ENCODE peak calls at places on chromosomes 3 and 15, in eight cellular contexts. One of them, this sample, is unnamed.

GRCh38 chr15:62612183-62612733 is 430.3 kb upstream of the TPM1 start:
- DNase-seq in cardiac muscle cell: no peak
- DNase-seq in stimulated activated CD4-positive, alpha-beta T cell treated with anti-CD3 and anti-CD28 coated beads, TNF-alpha, amount 100 ng/mL, for 4 hours: no peak
- DNase-seq in amniotic stem cell: no peak
- DNase-seq in NCI-H1105 treated with DMSO at 0.1 percent for 48 hours: no peak
- DNase-seq in activated T-cell treated with anti-CD3 and anti-CD28 coated beads for 4 hours: no peak
- DNase-seq in NAMALWA: no peak
- DNase-seq in left ventricle myocardium superior: no peak
- DNase-seq in this sample: no peak

GRCh38 chr3:146589899-146590508 is 15.1 kb downstream of the PLSCR5 start:
- DNase-seq in cardiac muscle cell: peak
- DNase-seq in stimulated activated CD4-positive, alpha-beta T cell treated with anti-CD3 and anti-CD28 coated beads, TNF-alpha, amount 100 ng/mL, for 4 hours: no peak
- DNase-seq in amniotic stem cell: peak
- DNase-seq in NCI-H1105 treated with DMSO at 0.1 percent for 48 hours: peak
- DNase-seq in activated T-cell treated with anti-CD3 and anti-CD28 coated beads for 4 hours: no peak
- DNase-seq in NAMALWA: peak
- DNase-seq in left ventricle myocardium superior: no peak
- DNase-seq in this sample: peak

GRCh38 chr3:112774293-112774926 is 72.3 kb downstream of the CD200R1L start:
- DNase-seq in cardiac muscle cell: no peak
- DNase-seq in stimulated activated CD4-positive, alpha-beta T cell treated with anti-CD3 and anti-CD28 coated beads, TNF-alpha, amount 100 ng/mL, for 4 hours: no peak
- DNase-seq in amniotic stem cell: no peak
- DNase-seq in NCI-H1105 treated with DMSO at 0.1 percent for 48 hours: no peak
- DNase-seq in activated T-cell treated with anti-CD3 and anti-CD28 coated beads for 4 hours: no peak
- DNase-seq in NAMALWA: no peak
- DNase-seq in left ventricle myocardium superior: no peak
- DNase-seq in this sample: peak

GRCh38 chr3:159366476-159366875 is 564.6 kb downstream of the MFSD1 start:
- DNase-seq in cardiac muscle cell: no peak
- DNase-seq in stimulated activated CD4-positive, alpha-beta T cell treated with anti-CD3 and anti-CD28 coated beads, TNF-alpha, amount 100 ng/mL, for 4 hours: no peak
- DNase-seq in amniotic stem cell: no peak
- DNase-seq in NCI-H1105 treated with DMSO at 0.1 percent for 48 hours: no peak
- DNase-seq in activated T-cell treated with anti-CD3 and anti-CD28 coated beads for 4 hours: no peak
- DNase-seq in NAMALWA: no peak
- DNase-seq in left ventricle myocardium superior: no peak
- DNase-seq in this sample: no peak

GRCh38 chr15:97791824-97792792 is 168.4 kb upstream of the ARRDC4 start:
- DNase-seq in cardiac muscle cell: no peak
- DNase-seq in stimulated activated CD4-positive, alpha-beta T cell treated with anti-CD3 and anti-CD28 coated beads, TNF-alpha, amount 100 ng/mL, for 4 hours: no peak
- DNase-seq in amniotic stem cell: no peak
- DNase-seq in NCI-H1105 treated with DMSO at 0.1 percent for 48 hours: no peak
- DNase-seq in activated T-cell treated with anti-CD3 and anti-CD28 coated beads for 4 hours: no peak
- DNase-seq in NAMALWA: no peak
- DNase-seq in left ventricle myocardium superior: no peak
- DNase-seq in this sample: no peak

GRCh38 chr3:134311265-134311664 is 60.6 kb upstream of the RYK start:
- DNase-seq in cardiac muscle cell: no peak
- DNase-seq in stimulated activated CD4-positive, alpha-beta T cell treated with anti-CD3 and anti-CD28 coated beads, TNF-alpha, amount 100 ng/mL, for 4 hours: no peak
- DNase-seq in amniotic stem cell: peak
- DNase-seq in NCI-H1105 treated with DMSO at 0.1 percent for 48 hours: no peak
- DNase-seq in activated T-cell treated with anti-CD3 and anti-CD28 coated beads for 4 hours: no peak
- DNase-seq in NAMALWA: no peak
- DNase-seq in left ventricle myocardium superior: no peak
- DNase-seq in this sample: no peak

GRCh38 chr3:141291610-141292345 is 60.2 kb downstream of the PXYLP1 start:
- DNase-seq in cardiac muscle cell: peak
- DNase-seq in stimulated activated CD4-positive, alpha-beta T cell treated with anti-CD3 and anti-CD28 coated beads, TNF-alpha, amount 100 ng/mL, for 4 hours: no peak
- DNase-seq in amniotic stem cell: no peak
- DNase-seq in NCI-H1105 treated with DMSO at 0.1 percent for 48 hours: no peak
- DNase-seq in activated T-cell treated with anti-CD3 and anti-CD28 coated beads for 4 hours: no peak
- DNase-seq in NAMALWA: no peak
- DNase-seq in left ventricle myocardium superior: no peak
- DNase-seq in this sample: no peak

GRCh38 chr3:130699765-130700164 is 46.9 kb downstream of the PIK3R4 start:
- DNase-seq in cardiac muscle cell: peak
- DNase-seq in stimulated activated CD4-positive, alpha-beta T cell treated with anti-CD3 and anti-CD28 coated beads, TNF-alpha, amount 100 ng/mL, for 4 hours: no peak
- DNase-seq in amniotic stem cell: no peak
- DNase-seq in NCI-H1105 treated with DMSO at 0.1 percent for 48 hours: peak
- DNase-seq in activated T-cell treated with anti-CD3 and anti-CD28 coated beads for 4 hours: no peak
- DNase-seq in NAMALWA: peak
- DNase-seq in left ventricle myocardium superior: no peak
- DNase-seq in this sample: no peak

GRCh38 chr3:157921271-157921670 is 184.9 kb downstream of the SHOX2 start:
- DNase-seq in cardiac muscle cell: no peak
- DNase-seq in stimulated activated CD4-positive, alpha-beta T cell treated with anti-CD3 and anti-CD28 coated beads, TNF-alpha, amount 100 ng/mL, for 4 hours: no peak
- DNase-seq in amniotic stem cell: no peak
- DNase-seq in NCI-H1105 treated with DMSO at 0.1 percent for 48 hours: no peak
- DNase-seq in activated T-cell treated with anti-CD3 and anti-CD28 coated beads for 4 hours: no peak
- DNase-seq in NAMALWA: no peak
- DNase-seq in left ventricle myocardium superior: no peak
- DNase-seq in this sample: no peak

GRCh38 chr15:80970018-80970657 is 19.5 kb downstream of the MESD start:
- DNase-seq in cardiac muscle cell: peak
- DNase-seq in stimulated activated CD4-positive, alpha-beta T cell treated with anti-CD3 and anti-CD28 coated beads, TNF-alpha, amount 100 ng/mL, for 4 hours: peak
- DNase-seq in amniotic stem cell: no peak
- DNase-seq in NCI-H1105 treated with DMSO at 0.1 percent for 48 hours: peak
- DNase-seq in activated T-cell treated with anti-CD3 and anti-CD28 coated beads for 4 hours: peak
- DNase-seq in NAMALWA: peak
- DNase-seq in left ventricle myocardium superior: peak
- DNase-seq in this sample: peak

GRCh38 chr3:64571982-64572381 is 115.8 kb downstream of the ADAMTS9 start:
- DNase-seq in cardiac muscle cell: no peak
- DNase-seq in stimulated activated CD4-positive, alpha-beta T cell treated with anti-CD3 and anti-CD28 coated beads, TNF-alpha, amount 100 ng/mL, for 4 hours: no peak
- DNase-seq in amniotic stem cell: no peak
- DNase-seq in NCI-H1105 treated with DMSO at 0.1 percent for 48 hours: no peak
- DNase-seq in activated T-cell treated with anti-CD3 and anti-CD28 coated beads for 4 hours: no peak
- DNase-seq in NAMALWA: no peak
- DNase-seq in left ventricle myocardium superior: no peak
- DNase-seq in this sample: no peak

GRCh38 chr3:79326642-79327041 is 441.2 kb downstream of the ROBO1 start:
- DNase-seq in cardiac muscle cell: no peak
- DNase-seq in stimulated activated CD4-positive, alpha-beta T cell treated with anti-CD3 and anti-CD28 coated beads, TNF-alpha, amount 100 ng/mL, for 4 hours: no peak
- DNase-seq in amniotic stem cell: no peak
- DNase-seq in NCI-H1105 treated with DMSO at 0.1 percent for 48 hours: no peak
- DNase-seq in activated T-cell treated with anti-CD3 and anti-CD28 coated beads for 4 hours: no peak
- DNase-seq in NAMALWA: no peak
- DNase-seq in left ventricle myocardium superior: no peak
- DNase-seq in this sample: no peak

GRCh38 chr3:186108106-186108940 is 566 bp downstream of the ETV5 start:
- DNase-seq in cardiac muscle cell: peak
- DNase-seq in stimulated activated CD4-positive, alpha-beta T cell treated with anti-CD3 and anti-CD28 coated beads, TNF-alpha, amount 100 ng/mL, for 4 hours: no peak
- DNase-seq in amniotic stem cell: peak
- DNase-seq in NCI-H1105 treated with DMSO at 0.1 percent for 48 hours: peak
- DNase-seq in activated T-cell treated with anti-CD3 and anti-CD28 coated beads for 4 hours: no peak
- DNase-seq in NAMALWA: no peak
- DNase-seq in left ventricle myocardium superior: peak
- DNase-seq in this sample: peak

GRCh38 chr3:109563149-109563548 is 225.8 kb upstream of the DPPA4 start:
- DNase-seq in cardiac muscle cell: no peak
- DNase-seq in stimulated activated CD4-positive, alpha-beta T cell treated with anti-CD3 and anti-CD28 coated beads, TNF-alpha, amount 100 ng/mL, for 4 hours: peak
- DNase-seq in amniotic stem cell: no peak
- DNase-seq in NCI-H1105 treated with DMSO at 0.1 percent for 48 hours: no peak
- DNase-seq in activated T-cell treated with anti-CD3 and anti-CD28 coated beads for 4 hours: no peak
- DNase-seq in NAMALWA: no peak
- DNase-seq in left ventricle myocardium superior: no peak
- DNase-seq in this sample: no peak

GRCh38 chr15:36584511-36584910 is 5.1 kb downstream of the CDIN1 start:
- DNase-seq in cardiac muscle cell: no peak
- DNase-seq in stimulated activated CD4-positive, alpha-beta T cell treated with anti-CD3 and anti-CD28 coated beads, TNF-alpha, amount 100 ng/mL, for 4 hours: no peak
- DNase-seq in amniotic stem cell: no peak
- DNase-seq in NCI-H1105 treated with DMSO at 0.1 percent for 48 hours: no peak
- DNase-seq in activated T-cell treated with anti-CD3 and anti-CD28 coated beads for 4 hours: no peak
- DNase-seq in NAMALWA: no peak
- DNase-seq in left ventricle myocardium superior: peak
- DNase-seq in this sample: no peak

GRCh38 chr3:189967254-189967865 is 153.3 kb downstream of the P3H2 start:
- DNase-seq in cardiac muscle cell: peak
- DNase-seq in stimulated activated CD4-positive, alpha-beta T cell treated with anti-CD3 and anti-CD28 coated beads, TNF-alpha, amount 100 ng/mL, for 4 hours: no peak
- DNase-seq in amniotic stem cell: peak
- DNase-seq in NCI-H1105 treated with DMSO at 0.1 percent for 48 hours: peak
- DNase-seq in activated T-cell treated with anti-CD3 and anti-CD28 coated beads for 4 hours: no peak
- DNase-seq in NAMALWA: peak
- DNase-seq in left ventricle myocardium superior: no peak
- DNase-seq in this sample: peak

GRCh38 chr3:140911822-140912221 is 29.8 kb upstream of the SLC25A36 start:
- DNase-seq in cardiac muscle cell: no peak
- DNase-seq in stimulated activated CD4-positive, alpha-beta T cell treated with anti-CD3 and anti-CD28 coated beads, TNF-alpha, amount 100 ng/mL, for 4 hours: no peak
- DNase-seq in amniotic stem cell: no peak
- DNase-seq in NCI-H1105 treated with DMSO at 0.1 percent for 48 hours: peak
- DNase-seq in activated T-cell treated with anti-CD3 and anti-CD28 coated beads for 4 hours: no peak
- DNase-seq in NAMALWA: no peak
- DNase-seq in left ventricle myocardium superior: no peak
- DNase-seq in this sample: no peak

GRCh38 chr3:196706313-196706712 is 5.7 kb downstream of the CEP19 start:
- DNase-seq in cardiac muscle cell: no peak
- DNase-seq in stimulated activated CD4-positive, alpha-beta T cell treated with anti-CD3 and anti-CD28 coated beads, TNF-alpha, amount 100 ng/mL, for 4 hours: no peak
- DNase-seq in amniotic stem cell: no peak
- DNase-seq in NCI-H1105 treated with DMSO at 0.1 percent for 48 hours: no peak
- DNase-seq in activated T-cell treated with anti-CD3 and anti-CD28 coated beads for 4 hours: no peak
- DNase-seq in NAMALWA: no peak
- DNase-seq in left ventricle myocardium superior: no peak
- DNase-seq in this sample: no peak

GRCh38 chr3:161305095-161305991 is 66.0 kb downstream of the SPTSSB start:
- DNase-seq in cardiac muscle cell: no peak
- DNase-seq in stimulated activated CD4-positive, alpha-beta T cell treated with anti-CD3 and anti-CD28 coated beads, TNF-alpha, amount 100 ng/mL, for 4 hours: no peak
- DNase-seq in amniotic stem cell: no peak
- DNase-seq in NCI-H1105 treated with DMSO at 0.1 percent for 48 hours: no peak
- DNase-seq in activated T-cell treated with anti-CD3 and anti-CD28 coated beads for 4 hours: no peak
- DNase-seq in NAMALWA: peak
- DNase-seq in left ventricle myocardium superior: no peak
- DNase-seq in this sample: no peak

GRCh38 chr15:67142142-67143092 is 77.0 kb downstream of the SMAD3 start:
- DNase-seq in cardiac muscle cell: peak
- DNase-seq in stimulated activated CD4-positive, alpha-beta T cell treated with anti-CD3 and anti-CD28 coated beads, TNF-alpha, amount 100 ng/mL, for 4 hours: no peak
- DNase-seq in amniotic stem cell: peak
- DNase-seq in NCI-H1105 treated with DMSO at 0.1 percent for 48 hours: no peak
- DNase-seq in activated T-cell treated with anti-CD3 and anti-CD28 coated beads for 4 hours: no peak
- DNase-seq in NAMALWA: no peak
- DNase-seq in left ventricle myocardium superior: no peak
- DNase-seq in this sample: no peak

GRCh38 chr3:45948409-45948808 is 5.1 kb downstream of the CXCR6 start:
- DNase-seq in cardiac muscle cell: no peak
- DNase-seq in stimulated activated CD4-positive, alpha-beta T cell treated with anti-CD3 and anti-CD28 coated beads, TNF-alpha, amount 100 ng/mL, for 4 hours: no peak
- DNase-seq in amniotic stem cell: peak
- DNase-seq in NCI-H1105 treated with DMSO at 0.1 percent for 48 hours: no peak
- DNase-seq in activated T-cell treated with anti-CD3 and anti-CD28 coated beads for 4 hours: no peak
- DNase-seq in NAMALWA: no peak
- DNase-seq in left ventricle myocardium superior: no peak
- DNase-seq in this sample: no peak

GRCh38 chr3:56702487-56703315 is 19.6 kb upstream of the TASOR start:
- DNase-seq in cardiac muscle cell: peak
- DNase-seq in stimulated activated CD4-positive, alpha-beta T cell treated with anti-CD3 and anti-CD28 coated beads, TNF-alpha, amount 100 ng/mL, for 4 hours: peak
- DNase-seq in amniotic stem cell: peak
- DNase-seq in NCI-H1105 treated with DMSO at 0.1 percent for 48 hours: peak
- DNase-seq in activated T-cell treated with anti-CD3 and anti-CD28 coated beads for 4 hours: peak
- DNase-seq in NAMALWA: peak
- DNase-seq in left ventricle myocardium superior: no peak
- DNase-seq in this sample: peak

GRCh38 chr3:186633481-186633880 is 6.7 kb upstream of the FETUB start:
- DNase-seq in cardiac muscle cell: no peak
- DNase-seq in stimulated activated CD4-positive, alpha-beta T cell treated with anti-CD3 and anti-CD28 coated beads, TNF-alpha, amount 100 ng/mL, for 4 hours: no peak
- DNase-seq in amniotic stem cell: no peak
- DNase-seq in NCI-H1105 treated with DMSO at 0.1 percent for 48 hours: no peak
- DNase-seq in activated T-cell treated with anti-CD3 and anti-CD28 coated beads for 4 hours: no peak
- DNase-seq in NAMALWA: no peak
- DNase-seq in left ventricle myocardium superior: no peak
- DNase-seq in this sample: no peak

GRCh38 chr15:39828374-39828931 is 45.8 kb upstream of the FSIP1 start:
- DNase-seq in cardiac muscle cell: peak
- DNase-seq in stimulated activated CD4-positive, alpha-beta T cell treated with anti-CD3 and anti-CD28 coated beads, TNF-alpha, amount 100 ng/mL, for 4 hours: no peak
- DNase-seq in amniotic stem cell: no peak
- DNase-seq in NCI-H1105 treated with DMSO at 0.1 percent for 48 hours: peak
- DNase-seq in activated T-cell treated with anti-CD3 and anti-CD28 coated beads for 4 hours: no peak
- DNase-seq in NAMALWA: no peak
- DNase-seq in left ventricle myocardium superior: no peak
- DNase-seq in this sample: no peak

GRCh38 chr15:55737373-55737772 is 5.6 kb downstream of the PRTG start:
- DNase-seq in cardiac muscle cell: peak
- DNase-seq in stimulated activated CD4-positive, alpha-beta T cell treated with anti-CD3 and anti-CD28 coated beads, TNF-alpha, amount 100 ng/mL, for 4 hours: no peak
- DNase-seq in amniotic stem cell: no peak
- DNase-seq in NCI-H1105 treated with DMSO at 0.1 percent for 48 hours: no peak
- DNase-seq in activated T-cell treated with anti-CD3 and anti-CD28 coated beads for 4 hours: no peak
- DNase-seq in NAMALWA: no peak
- DNase-seq in left ventricle myocardium superior: no peak
- DNase-seq in this sample: peak

GRCh38 chr15:29669823-29670222 is 152.4 kb downstream of the TJP1 start:
- DNase-seq in cardiac muscle cell: no peak
- DNase-seq in stimulated activated CD4-positive, alpha-beta T cell treated with anti-CD3 and anti-CD28 coated beads, TNF-alpha, amount 100 ng/mL, for 4 hours: no peak
- DNase-seq in amniotic stem cell: no peak
- DNase-seq in NCI-H1105 treated with DMSO at 0.1 percent for 48 hours: no peak
- DNase-seq in activated T-cell treated with anti-CD3 and anti-CD28 coated beads for 4 hours: no peak
- DNase-seq in NAMALWA: no peak
- DNase-seq in left ventricle myocardium superior: no peak
- DNase-seq in this sample: peak

GRCh38 chr15:64981812-64982431 is 7.8 kb downstream of the SPG21 start:
- DNase-seq in cardiac muscle cell: no peak
- DNase-seq in stimulated activated CD4-positive, alpha-beta T cell treated with anti-CD3 and anti-CD28 coated beads, TNF-alpha, amount 100 ng/mL, for 4 hours: no peak
- DNase-seq in amniotic stem cell: no peak
- DNase-seq in NCI-H1105 treated with DMSO at 0.1 percent for 48 hours: no peak
- DNase-seq in activated T-cell treated with anti-CD3 and anti-CD28 coated beads for 4 hours: no peak
- DNase-seq in NAMALWA: no peak
- DNase-seq in left ventricle myocardium superior: no peak
- DNase-seq in this sample: no peak

GRCh38 chr3:57059416-57059815 is 1.0 kb upstream of the SPATA12 start:
- DNase-seq in cardiac muscle cell: no peak
- DNase-seq in stimulated activated CD4-positive, alpha-beta T cell treated with anti-CD3 and anti-CD28 coated beads, TNF-alpha, amount 100 ng/mL, for 4 hours: no peak
- DNase-seq in amniotic stem cell: no peak
- DNase-seq in NCI-H1105 treated with DMSO at 0.1 percent for 48 hours: no peak
- DNase-seq in activated T-cell treated with anti-CD3 and anti-CD28 coated beads for 4 hours: no peak
- DNase-seq in NAMALWA: no peak
- DNase-seq in left ventricle myocardium superior: no peak
- DNase-seq in this sample: no peak

GRCh38 chr3:187976361-187976900 is 177.5 kb upstream of the LPP start:
- DNase-seq in cardiac muscle cell: no peak
- DNase-seq in stimulated activated CD4-positive, alpha-beta T cell treated with anti-CD3 and anti-CD28 coated beads, TNF-alpha, amount 100 ng/mL, for 4 hours: no peak
- DNase-seq in amniotic stem cell: no peak
- DNase-seq in NCI-H1105 treated with DMSO at 0.1 percent for 48 hours: no peak
- DNase-seq in activated T-cell treated with anti-CD3 and anti-CD28 coated beads for 4 hours: no peak
- DNase-seq in NAMALWA: peak
- DNase-seq in left ventricle myocardium superior: no peak
- DNase-seq in this sample: peak

GRCh38 chr3:169534439-169534838 is 129.1 kb downstream of the MECOM start:
- DNase-seq in cardiac muscle cell: no peak
- DNase-seq in stimulated activated CD4-positive, alpha-beta T cell treated with anti-CD3 and anti-CD28 coated beads, TNF-alpha, amount 100 ng/mL, for 4 hours: no peak
- DNase-seq in amniotic stem cell: no peak
- DNase-seq in NCI-H1105 treated with DMSO at 0.1 percent for 48 hours: no peak
- DNase-seq in activated T-cell treated with anti-CD3 and anti-CD28 coated beads for 4 hours: no peak
- DNase-seq in NAMALWA: no peak
- DNase-seq in left ventricle myocardium superior: no peak
- DNase-seq in this sample: no peak

GRCh38 chr15:59553879-59554735 is 57.5 kb upstream of the GCNT3 start:
- DNase-seq in cardiac muscle cell: no peak
- DNase-seq in stimulated activated CD4-positive, alpha-beta T cell treated with anti-CD3 and anti-CD28 coated beads, TNF-alpha, amount 100 ng/mL, for 4 hours: no peak
- DNase-seq in amniotic stem cell: no peak
- DNase-seq in NCI-H1105 treated with DMSO at 0.1 percent for 48 hours: no peak
- DNase-seq in activated T-cell treated with anti-CD3 and anti-CD28 coated beads for 4 hours: no peak
- DNase-seq in NAMALWA: no peak
- DNase-seq in left ventricle myocardium superior: no peak
- DNase-seq in this sample: peak

GRCh38 chr15:32870240-32871033 is 152.6 kb downstream of the GREM1 start:
- DNase-seq in cardiac muscle cell: no peak
- DNase-seq in stimulated activated CD4-positive, alpha-beta T cell treated with anti-CD3 and anti-CD28 coated beads, TNF-alpha, amount 100 ng/mL, for 4 hours: no peak
- DNase-seq in amniotic stem cell: peak
- DNase-seq in NCI-H1105 treated with DMSO at 0.1 percent for 48 hours: no peak
- DNase-seq in activated T-cell treated with anti-CD3 and anti-CD28 coated beads for 4 hours: no peak
- DNase-seq in NAMALWA: no peak
- DNase-seq in left ventricle myocardium superior: no peak
- DNase-seq in this sample: peak

GRCh38 chr3:12034440-12034839 is 30.3 kb downstream of the SYN2 start:
- DNase-seq in cardiac muscle cell: no peak
- DNase-seq in stimulated activated CD4-positive, alpha-beta T cell treated with anti-CD3 and anti-CD28 coated beads, TNF-alpha, amount 100 ng/mL, for 4 hours: no peak
- DNase-seq in amniotic stem cell: no peak
- DNase-seq in NCI-H1105 treated with DMSO at 0.1 percent for 48 hours: no peak
- DNase-seq in activated T-cell treated with anti-CD3 and anti-CD28 coated beads for 4 hours: no peak
- DNase-seq in NAMALWA: no peak
- DNase-seq in left ventricle myocardium superior: no peak
- DNase-seq in this sample: no peak

GRCh38 chr3:186413615-186414415 is 51.8 kb upstream of the DGKG start:
- DNase-seq in cardiac muscle cell: peak
- DNase-seq in stimulated activated CD4-positive, alpha-beta T cell treated with anti-CD3 and anti-CD28 coated beads, TNF-alpha, amount 100 ng/mL, for 4 hours: peak
- DNase-seq in amniotic stem cell: no peak
- DNase-seq in NCI-H1105 treated with DMSO at 0.1 percent for 48 hours: peak
- DNase-seq in activated T-cell treated with anti-CD3 and anti-CD28 coated beads for 4 hours: no peak
- DNase-seq in NAMALWA: peak
- DNase-seq in left ventricle myocardium superior: peak
- DNase-seq in this sample: no peak

This sample was measured in Caki2.